ENCODE peak calls at places on chromosome 2, in five cellular contexts. One of them, this sample, is unnamed.

GRCh38 chr2:156436477-156437085 is 402 bp downstream of the GPD2 start:
- DNase-seq in PC-9: no peak
- DNase-seq in sigmoid colon: no peak
- DNase-seq in upper lobe of right lung: no peak
- DNase-seq in mesothelial cell of epicardium: no peak
- DNase-seq in this sample: no peak

GRCh38 chr2:178452334-178452733 is 1.2 kb downstream of the PJVK start:
- DNase-seq in mesothelial cell of epicardium: no peak
- DNase-seq in PC-9: no peak
- DNase-seq in sigmoid colon: no peak
- DNase-seq in upper lobe of right lung: no peak
- DNase-seq in this sample: no peak

GRCh38 chr2:14941151-14941631 is 308.7 kb downstream of the LRATD1 start:
- DNase-seq in sigmoid colon: no peak
- DNase-seq in PC-9: no peak
- DNase-seq in upper lobe of right lung: no peak
- DNase-seq in mesothelial cell of epicardium: no peak
- DNase-seq in this sample: no peak

GRCh38 chr2:10297950-10298349 is 4.8 kb upstream of the HPCAL1 start:
- DNase-seq in upper lobe of right lung: no peak
- DNase-seq in PC-9: peak; percentile 84
- DNase-seq in sigmoid colon: peak; percentile 86
- DNase-seq in mesothelial cell of epicardium: no peak
- DNase-seq in this sample: no peak

GRCh38 chr2:26429779-26430654 is 28.3 kb downstream of the DRC1 start:
- DNase-seq in PC-9: no peak
- DNase-seq in sigmoid colon: no peak
- DNase-seq in upper lobe of right lung: no peak
- DNase-seq in mesothelial cell of epicardium: no peak
- DNase-seq in this sample: no peak

GRCh38 chr2:54555318-54555837 is 99.3 kb downstream of the SPTBN1 start:
- DNase-seq in PC-9: no peak
- DNase-seq in mesothelial cell of epicardium: no peak
- DNase-seq in upper lobe of right lung: no peak
- DNase-seq in sigmoid colon: no peak
- DNase-seq in this sample: no peak

GRCh38 chr2:44944102-44944951 is 2.8 kb downstream of the SIX3 start:
- DNase-seq in PC-9: no peak
- DNase-seq in sigmoid colon: no peak
- DNase-seq in upper lobe of right lung: no peak
- DNase-seq in mesothelial cell of epicardium: no peak
- DNase-seq in this sample: peak; percentile 87

GRCh38 chr2:227388537-227389011 is 825 bp upstream of the SCYGR1 start:
- DNase-seq in mesothelial cell of epicardium: no peak
- DNase-seq in upper lobe of right lung: no peak
- DNase-seq in PC-9: peak; percentile 93
- DNase-seq in sigmoid colon: no peak
- DNase-seq in this sample: no peak

GRCh38 chr2:228037915-228038314 is 143.6 kb downstream of the SPHKAP start:
- DNase-seq in PC-9: no peak
- DNase-seq in mesothelial cell of epicardium: no peak
- DNase-seq in upper lobe of right lung: no peak
- DNase-seq in sigmoid colon: no peak
- DNase-seq in this sample: no peak

GRCh38 chr2:234881413-234882241 is 70.2 kb upstream of the SH3BP4 start:
- DNase-seq in sigmoid colon: peak; percentile 72
- DNase-seq in PC-9: peak; percentile 88
- DNase-seq in mesothelial cell of epicardium: peak; percentile 54
- DNase-seq in upper lobe of right lung: peak; percentile 91
- DNase-seq in this sample: no peak

GRCh38 chr2:6421888-6422287 is 443.8 kb downstream of the CMPK2 start:
- DNase-seq in upper lobe of right lung: no peak
- DNase-seq in sigmoid colon: no peak
- DNase-seq in PC-9: no peak
- DNase-seq in mesothelial cell of epicardium: no peak
- DNase-seq in this sample: no peak

GRCh38 chr2:201471732-201472395 is 20.3 kb downstream of the STRADB start:
- DNase-seq in upper lobe of right lung: no peak
- DNase-seq in mesothelial cell of epicardium: no peak
- DNase-seq in sigmoid colon: no peak
- DNase-seq in PC-9: no peak
- DNase-seq in this sample: no peak

GRCh38 chr2:182509-183122 is 81.2 kb downstream of the SH3YL1 start:
- DNase-seq in PC-9: no peak
- DNase-seq in upper lobe of right lung: no peak
- DNase-seq in mesothelial cell of epicardium: no peak
- DNase-seq in sigmoid colon: no peak
- DNase-seq in this sample: no peak

GRCh38 chr2:184769686-184770085 is 171.4 kb downstream of the ZNF804A start:
- DNase-seq in sigmoid colon: no peak
- DNase-seq in PC-9: no peak
- DNase-seq in mesothelial cell of epicardium: no peak
- DNase-seq in upper lobe of right lung: no peak
- DNase-seq in this sample: no peak

GRCh38 chr2:28976584-28976983 is 4.5 kb upstream of the TOGARAM2 start:
- DNase-seq in mesothelial cell of epicardium: no peak
- DNase-seq in sigmoid colon: peak; percentile 56
- DNase-seq in upper lobe of right lung: no peak
- DNase-seq in PC-9: peak; percentile 99
- DNase-seq in this sample: no peak

GRCh38 chr2:9753665-9754531 is 89.4 kb upstream of the TAF1B start:
- DNase-seq in PC-9: peak; percentile 96
- DNase-seq in sigmoid colon: no peak
- DNase-seq in mesothelial cell of epicardium: no peak
- DNase-seq in upper lobe of right lung: peak; percentile 66
- DNase-seq in this sample: no peak

GRCh38 chr2:188316354-188316753 is 24.7 kb downstream of the GULP1 start:
- DNase-seq in mesothelial cell of epicardium: no peak
- DNase-seq in PC-9: no peak
- DNase-seq in upper lobe of right lung: no peak
- DNase-seq in sigmoid colon: no peak
- DNase-seq in this sample: no peak

GRCh38 chr2:42227491-42227890 is 58.3 kb downstream of the EML4 start:
- DNase-seq in upper lobe of right lung: no peak
- DNase-seq in PC-9: no peak
- DNase-seq in mesothelial cell of epicardium: no peak
- DNase-seq in sigmoid colon: no peak
- DNase-seq in this sample: no peak

GRCh38 chr2:31859959-31860358 is 150.8 kb downstream of the MEMO1 start:
- DNase-seq in PC-9: no peak
- DNase-seq in mesothelial cell of epicardium: no peak
- DNase-seq in upper lobe of right lung: no peak
- DNase-seq in sigmoid colon: no peak
- DNase-seq in this sample: no peak

GRCh38 chr2:7516447-7517121 is 599.4 kb downstream of the RNF144A start:
- DNase-seq in sigmoid colon: no peak
- DNase-seq in upper lobe of right lung: no peak
- DNase-seq in mesothelial cell of epicardium: no peak
- DNase-seq in PC-9: no peak
- DNase-seq in this sample: no peak

GRCh38 chr2:232538671-232539070 is 821 bp upstream of the CHRNG start:
- DNase-seq in upper lobe of right lung: peak; percentile 60
- DNase-seq in mesothelial cell of epicardium: no peak
- DNase-seq in PC-9: no peak
- DNase-seq in sigmoid colon: peak; percentile 50
- DNase-seq in this sample: peak; percentile 26

GRCh38 chr2:127293386-127293757 is 572 bp downstream of the ERCC3 start:
- DNase-seq in sigmoid colon: no peak
- DNase-seq in PC-9: no peak
- DNase-seq in upper lobe of right lung: no peak
- DNase-seq in mesothelial cell of epicardium: no peak
- DNase-seq in this sample: no peak

GRCh38 chr2:105712166-105712915 is 32.4 kb upstream of the NCK2 start:
- DNase-seq in upper lobe of right lung: no peak
- DNase-seq in PC-9: no peak
- DNase-seq in sigmoid colon: no peak
- DNase-seq in mesothelial cell of epicardium: no peak
- DNase-seq in this sample: no peak

GRCh38 chr2:216410550-216410949 is 1.7 kb upstream of the SMARCAL1 start:
- DNase-seq in sigmoid colon: no peak
- DNase-seq in upper lobe of right lung: no peak
- DNase-seq in PC-9: no peak
- DNase-seq in mesothelial cell of epicardium: no peak
- DNase-seq in this sample: no peak

GRCh38 chr2:42128731-42129486 is 40.2 kb upstream of the EML4 start:
- DNase-seq in sigmoid colon: no peak
- DNase-seq in mesothelial cell of epicardium: no peak
- DNase-seq in PC-9: peak; percentile 88
- DNase-seq in upper lobe of right lung: no peak
- DNase-seq in this sample: no peak

GRCh38 chr2:189453998-189454397 is 12.7 kb downstream of the WDR75 start:
- DNase-seq in upper lobe of right lung: no peak
- DNase-seq in PC-9: no peak
- DNase-seq in sigmoid colon: no peak
- DNase-seq in mesothelial cell of epicardium: no peak
- DNase-seq in this sample: no peak

GRCh38 chr2:108944601-108945241 is 44.3 kb downstream of the EDAR start:
- DNase-seq in PC-9: peak; percentile 9
- DNase-seq in sigmoid colon: no peak
- DNase-seq in mesothelial cell of epicardium: no peak
- DNase-seq in upper lobe of right lung: no peak
- DNase-seq in this sample: no peak

GRCh38 chr2:70182689-70183088 is 8.1 kb downstream of the C2orf42 start:
- DNase-seq in upper lobe of right lung: no peak
- DNase-seq in mesothelial cell of epicardium: no peak
- DNase-seq in sigmoid colon: no peak
- DNase-seq in PC-9: no peak
- DNase-seq in this sample: no peak

GRCh38 chr2:238731961-238732360 is 115.9 kb upstream of the TWIST2 start:
- DNase-seq in mesothelial cell of epicardium: no peak
- DNase-seq in upper lobe of right lung: no peak
- DNase-seq in PC-9: no peak
- DNase-seq in sigmoid colon: no peak
- DNase-seq in this sample: no peak

GRCh38 chr2:12507295-12507694 is 209.4 kb upstream of the TRIB2 start:
- DNase-seq in mesothelial cell of epicardium: no peak
- DNase-seq in sigmoid colon: no peak
- DNase-seq in PC-9: peak; percentile 98
- DNase-seq in upper lobe of right lung: no peak
- DNase-seq in this sample: no peak

GRCh38 chr2:183186296-183186695 is 62.1 kb downstream of the NUP35 start:
- DNase-seq in PC-9: no peak
- DNase-seq in mesothelial cell of epicardium: no peak
- DNase-seq in sigmoid colon: no peak
- DNase-seq in upper lobe of right lung: no peak
- DNase-seq in this sample: no peak

GRCh38 chr2:128427356-128427755 is 108.7 kb upstream of the HS6ST1 start:
- DNase-seq in PC-9: no peak
- DNase-seq in upper lobe of right lung: peak; percentile 30
- DNase-seq in mesothelial cell of epicardium: no peak
- DNase-seq in sigmoid colon: peak; percentile 13
- DNase-seq in this sample: peak; percentile 29

GRCh38 chr2:160076239-160076638 is 13.8 kb upstream of the PLA2R1 start:
- DNase-seq in mesothelial cell of epicardium: no peak
- DNase-seq in sigmoid colon: no peak
- DNase-seq in PC-9: no peak
- DNase-seq in upper lobe of right lung: no peak
- DNase-seq in this sample: no peak

GRCh38 chr2:46236876-46237859 is 60.0 kb upstream of the EPAS1 start:
- DNase-seq in upper lobe of right lung: no peak
- DNase-seq in mesothelial cell of epicardium: no peak
- DNase-seq in PC-9: no peak
- DNase-seq in sigmoid colon: no peak
- DNase-seq in this sample: no peak
- TF ChIP-seq CTCF in upper lobe of right lung: no peak
- TF ChIP-seq CTCF in mesothelial cell of epicardium: no peak
- TF ChIP-seq CTCF in PC-9: no peak
- TF ChIP-seq CTCF in sigmoid colon: no peak
- TF ChIP-seq CTCF in this sample: no peak

GRCh38 chr2:96231316-96231715 is 22.7 kb upstream of the STARD7 start:
- DNase-seq in PC-9: no peak
- DNase-seq in upper lobe of right lung: peak; percentile 21
- DNase-seq in sigmoid colon: no peak
- DNase-seq in mesothelial cell of epicardium: no peak
- DNase-seq in this sample: no peak
- TF ChIP-seq CTCF in PC-9: no peak
- TF ChIP-seq CTCF in upper lobe of right lung: no peak
- TF ChIP-seq CTCF in sigmoid colon: no peak
- TF ChIP-seq CTCF in mesothelial cell of epicardium: no peak
- TF ChIP-seq CTCF in this sample: no peak

DNA sequence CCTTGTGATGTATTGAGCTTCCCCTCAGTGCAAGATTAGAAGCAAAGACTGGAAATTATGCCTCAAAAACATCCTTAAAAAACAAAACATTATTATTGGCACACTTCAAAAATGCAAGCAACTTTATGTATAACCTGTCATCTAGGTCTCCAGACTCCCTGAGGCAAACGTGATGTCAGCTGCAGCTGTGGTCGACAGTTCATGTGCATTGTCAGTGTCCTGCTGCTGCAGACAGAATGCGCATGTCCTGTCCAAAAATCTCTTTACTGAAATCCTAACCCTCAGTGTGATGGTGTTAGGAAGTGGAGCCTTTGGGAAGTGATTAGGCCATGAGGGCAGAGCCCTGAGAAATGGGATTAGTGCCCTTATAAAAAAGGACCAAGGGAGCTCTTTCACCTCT is 126.9 kb downstream of the CYRIA start:
- DNase-seq in PC-9: no peak
- DNase-seq in sigmoid colon: no peak
- DNase-seq in mesothelial cell of epicardium: no peak
- DNase-seq in upper lobe of right lung: no peak
- DNase-seq in this sample: no peak
- TF ChIP-seq CTCF in PC-9: no peak
- TF ChIP-seq CTCF in sigmoid colon: no peak
- TF ChIP-seq CTCF in mesothelial cell of epicardium: no peak
- TF ChIP-seq CTCF in upper lobe of right lung: no peak
- TF ChIP-seq CTCF in this sample: no peak

GRCh38 chr2:197416268-197416667 is 18.6 kb downstream of the SF3B1 start:
- DNase-seq in mesothelial cell of epicardium: no peak
- DNase-seq in sigmoid colon: no peak
- DNase-seq in upper lobe of right lung: no peak
- DNase-seq in PC-9: no peak
- DNase-seq in this sample: no peak
- TF ChIP-seq CTCF in mesothelial cell of epicardium: no peak
- TF ChIP-seq CTCF in sigmoid colon: no peak
- TF ChIP-seq CTCF in upper lobe of right lung: no peak
- TF ChIP-seq CTCF in PC-9: no peak
- TF ChIP-seq CTCF in this sample: no peak

GRCh38 chr2:98187194-98187593 is 100.2 kb downstream of the VWA3B start:
- DNase-seq in PC-9: no peak
- DNase-seq in sigmoid colon: no peak
- DNase-seq in mesothelial cell of epicardium: no peak
- DNase-seq in upper lobe of right lung: no peak
- DNase-seq in this sample: no peak
- TF ChIP-seq CTCF in PC-9: no peak
- TF ChIP-seq CTCF in sigmoid colon: no peak
- TF ChIP-seq CTCF in mesothelial cell of epicardium: no peak
- TF ChIP-seq CTCF in upper lobe of right lung: no peak
- TF ChIP-seq CTCF in this sample: no peak

GRCh38 chr2:61144697-61145268 is 17.2 kb upstream of the C2orf74 start:
- DNase-seq in PC-9: peak; percentile 94
- DNase-seq in sigmoid colon: peak; percentile 99
- DNase-seq in mesothelial cell of epicardium: peak; percentile 92
- DNase-seq in upper lobe of right lung: peak; percentile 96
- DNase-seq in this sample: peak; percentile 97
- TF ChIP-seq CTCF in PC-9: no peak
- TF ChIP-seq CTCF in sigmoid colon: no peak
- TF ChIP-seq CTCF in mesothelial cell of epicardium: no peak
- TF ChIP-seq CTCF in upper lobe of right lung: no peak
- TF ChIP-seq CTCF in this sample: no peak

This sample was measured in chondrocyte.